ENCODE peak calls at places on chromosomes 13 and 19, in ten cellular contexts. One of them, this sample, is unnamed.

GRCh38 chr13:19561585-19561984 is 253 bp upstream of the TPTE2 start:
- DNase-seq in substantia nigra: no peak
- DNase-seq in WERI-Rb-1: no peak
- DNase-seq in NCI-H345: no peak
- DNase-seq in amniotic epithelial cell: no peak
- DNase-seq in COR-L47: no peak
- DNase-seq in neural progenitor cell: no peak
- DNase-seq in stimulated activated CD4-positive, alpha-beta T cell treated with anti-CD3 and anti-CD28 coated beads, Interleukin-15, amount 100 ng/mL, for 1 hour: no peak
- DNase-seq in H54: no peak
- DNase-seq in GM04503: no peak
- DNase-seq in this sample: no peak

GRCh38 chr19:33390908-33391630 is 17.6 kb downstream of the CEBPG start:
- DNase-seq in COR-L47: no peak
- DNase-seq in neural progenitor cell: no peak
- DNase-seq in stimulated activated CD4-positive, alpha-beta T cell treated with anti-CD3 and anti-CD28 coated beads, Interleukin-15, amount 100 ng/mL, for 1 hour: no peak
- DNase-seq in H54: no peak
- DNase-seq in GM04503: no peak
- DNase-seq in NCI-H345: no peak
- DNase-seq in substantia nigra: no peak
- DNase-seq in WERI-Rb-1: no peak
- DNase-seq in amniotic epithelial cell: no peak
- DNase-seq in this sample: no peak

GRCh38 chr13:63948045-63948444 is 2532.4 kb upstream of the PCDH20 start:
- DNase-seq in substantia nigra: no peak
- DNase-seq in NCI-H345: no peak
- DNase-seq in COR-L47: no peak
- DNase-seq in GM04503: no peak
- DNase-seq in amniotic epithelial cell: no peak
- DNase-seq in stimulated activated CD4-positive, alpha-beta T cell treated with anti-CD3 and anti-CD28 coated beads, Interleukin-15, amount 100 ng/mL, for 1 hour: no peak
- DNase-seq in WERI-Rb-1: no peak
- DNase-seq in neural progenitor cell: no peak
- DNase-seq in H54: no peak
- DNase-seq in this sample: no peak

GRCh38 chr19:29259153-29259552 is 46.2 kb upstream of the UQCRFS1 start:
- DNase-seq in NCI-H345: peak
- DNase-seq in COR-L47: no peak
- DNase-seq in substantia nigra: no peak
- DNase-seq in WERI-Rb-1: peak
- DNase-seq in stimulated activated CD4-positive, alpha-beta T cell treated with anti-CD3 and anti-CD28 coated beads, Interleukin-15, amount 100 ng/mL, for 1 hour: no peak
- DNase-seq in H54: no peak
- DNase-seq in amniotic epithelial cell: no peak
- DNase-seq in GM04503: no peak
- DNase-seq in neural progenitor cell: peak
- DNase-seq in this sample: no peak

GRCh38 chr13:110398564-110399507 is 91.8 kb downstream of the COL4A2 start:
- DNase-seq in GM04503: no peak
- DNase-seq in NCI-H345: no peak
- DNase-seq in substantia nigra: no peak
- DNase-seq in amniotic epithelial cell: peak
- DNase-seq in stimulated activated CD4-positive, alpha-beta T cell treated with anti-CD3 and anti-CD28 coated beads, Interleukin-15, amount 100 ng/mL, for 1 hour: no peak
- DNase-seq in H54: no peak
- DNase-seq in COR-L47: no peak
- DNase-seq in neural progenitor cell: no peak
- DNase-seq in WERI-Rb-1: no peak
- DNase-seq in this sample: no peak

GRCh38 chr19:10295305-10295846 is 5.6 kb downstream of the ICAM5 start:
- DNase-seq in GM04503: no peak
- DNase-seq in amniotic epithelial cell: peak
- DNase-seq in NCI-H345: no peak
- DNase-seq in WERI-Rb-1: no peak
- DNase-seq in COR-L47: no peak
- DNase-seq in substantia nigra: no peak
- DNase-seq in stimulated activated CD4-positive, alpha-beta T cell treated with anti-CD3 and anti-CD28 coated beads, Interleukin-15, amount 100 ng/mL, for 1 hour: no peak
- DNase-seq in H54: no peak
- DNase-seq in neural progenitor cell: peak
- DNase-seq in this sample: peak

GRCh38 chr19:15112385-15112784 is 5.2 kb downstream of the SYDE1 start:
- DNase-seq in H54: no peak
- DNase-seq in substantia nigra: no peak
- DNase-seq in neural progenitor cell: no peak
- DNase-seq in NCI-H345: no peak
- DNase-seq in GM04503: no peak
- DNase-seq in amniotic epithelial cell: peak
- DNase-seq in stimulated activated CD4-positive, alpha-beta T cell treated with anti-CD3 and anti-CD28 coated beads, Interleukin-15, amount 100 ng/mL, for 1 hour: no peak
- DNase-seq in WERI-Rb-1: no peak
- DNase-seq in COR-L47: no peak
- DNase-seq in this sample: no peak

GRCh38 chr19:9935409-9936062 is 779 bp downstream of the OLFM2 start:
- DNase-seq in NCI-H345: no peak
- DNase-seq in stimulated activated CD4-positive, alpha-beta T cell treated with anti-CD3 and anti-CD28 coated beads, Interleukin-15, amount 100 ng/mL, for 1 hour: no peak
- DNase-seq in H54: no peak
- DNase-seq in WERI-Rb-1: no peak
- DNase-seq in neural progenitor cell: peak
- DNase-seq in substantia nigra: no peak
- DNase-seq in amniotic epithelial cell: no peak
- DNase-seq in GM04503: no peak
- DNase-seq in COR-L47: no peak
- DNase-seq in this sample: no peak

GRCh38 chr13:93226623-93227279 is at the start of gene GPC6:
- DNase-seq in COR-L47: peak
- DNase-seq in WERI-Rb-1: peak
- DNase-seq in H54: peak
- DNase-seq in amniotic epithelial cell: peak
- DNase-seq in substantia nigra: no peak
- DNase-seq in stimulated activated CD4-positive, alpha-beta T cell treated with anti-CD3 and anti-CD28 coated beads, Interleukin-15, amount 100 ng/mL, for 1 hour: no peak
- DNase-seq in GM04503: peak
- DNase-seq in NCI-H345: peak
- DNase-seq in neural progenitor cell: peak
- DNase-seq in this sample: peak

GRCh38 chr13:43200736-43201135 is 177.3 kb downstream of the DNAJC15 start:
- DNase-seq in neural progenitor cell: no peak
- DNase-seq in amniotic epithelial cell: no peak
- DNase-seq in stimulated activated CD4-positive, alpha-beta T cell treated with anti-CD3 and anti-CD28 coated beads, Interleukin-15, amount 100 ng/mL, for 1 hour: no peak
- DNase-seq in GM04503: no peak
- DNase-seq in WERI-Rb-1: no peak
- DNase-seq in substantia nigra: no peak
- DNase-seq in COR-L47: no peak
- DNase-seq in NCI-H345: no peak
- DNase-seq in H54: no peak
- DNase-seq in this sample: no peak

GRCh38 chr13:27442071-27442647 is 8.2 kb downstream of the MTIF3 start:
- DNase-seq in substantia nigra: no peak
- DNase-seq in NCI-H345: no peak
- DNase-seq in H54: no peak
- DNase-seq in COR-L47: no peak
- DNase-seq in neural progenitor cell: no peak
- DNase-seq in WERI-Rb-1: no peak
- DNase-seq in amniotic epithelial cell: peak
- DNase-seq in stimulated activated CD4-positive, alpha-beta T cell treated with anti-CD3 and anti-CD28 coated beads, Interleukin-15, amount 100 ng/mL, for 1 hour: peak
- DNase-seq in GM04503: no peak
- DNase-seq in this sample: no peak

GRCh38 chr19:38869836-38870607 is 8.1 kb downstream of the RINL start:
- DNase-seq in stimulated activated CD4-positive, alpha-beta T cell treated with anti-CD3 and anti-CD28 coated beads, Interleukin-15, amount 100 ng/mL, for 1 hour: peak
- DNase-seq in substantia nigra: no peak
- DNase-seq in GM04503: no peak
- DNase-seq in WERI-Rb-1: no peak
- DNase-seq in COR-L47: no peak
- DNase-seq in NCI-H345: peak
- DNase-seq in neural progenitor cell: peak
- DNase-seq in amniotic epithelial cell: peak
- DNase-seq in H54: no peak
- DNase-seq in this sample: peak

GRCh38 chr19:42068756-42069571 is 1.0 kb downstream of the GRIK5 start:
- DNase-seq in WERI-Rb-1: peak
- DNase-seq in GM04503: no peak
- DNase-seq in COR-L47: peak
- DNase-seq in H54: no peak
- DNase-seq in stimulated activated CD4-positive, alpha-beta T cell treated with anti-CD3 and anti-CD28 coated beads, Interleukin-15, amount 100 ng/mL, for 1 hour: no peak
- DNase-seq in neural progenitor cell: peak
- DNase-seq in amniotic epithelial cell: no peak
- DNase-seq in NCI-H345: no peak
- DNase-seq in substantia nigra: no peak
- DNase-seq in this sample: no peak

GRCh38 chr13:106919638-106920037 is 351.7 kb upstream of the ARGLU1 start:
- DNase-seq in H54: no peak
- DNase-seq in substantia nigra: no peak
- DNase-seq in WERI-Rb-1: no peak
- DNase-seq in GM04503: no peak
- DNase-seq in neural progenitor cell: peak
- DNase-seq in amniotic epithelial cell: peak
- DNase-seq in stimulated activated CD4-positive, alpha-beta T cell treated with anti-CD3 and anti-CD28 coated beads, Interleukin-15, amount 100 ng/mL, for 1 hour: no peak
- DNase-seq in COR-L47: no peak
- DNase-seq in NCI-H345: no peak
- DNase-seq in this sample: no peak

GRCh38 chr19:29596885-29597525 is 9.1 kb upstream of the POP4 start:
- DNase-seq in neural progenitor cell: peak
- DNase-seq in H54: no peak
- DNase-seq in NCI-H345: peak
- DNase-seq in substantia nigra: no peak
- DNase-seq in amniotic epithelial cell: no peak
- DNase-seq in GM04503: no peak
- DNase-seq in COR-L47: peak
- DNase-seq in stimulated activated CD4-positive, alpha-beta T cell treated with anti-CD3 and anti-CD28 coated beads, Interleukin-15, amount 100 ng/mL, for 1 hour: no peak
- DNase-seq in WERI-Rb-1: peak
- DNase-seq in this sample: no peak

GRCh38 chr13:87274209-87274819 is 396.9 kb upstream of the SLITRK5 start:
- DNase-seq in GM04503: no peak
- DNase-seq in substantia nigra: no peak
- DNase-seq in amniotic epithelial cell: peak
- DNase-seq in WERI-Rb-1: peak
- DNase-seq in neural progenitor cell: peak
- DNase-seq in COR-L47: peak
- DNase-seq in H54: peak
- DNase-seq in stimulated activated CD4-positive, alpha-beta T cell treated with anti-CD3 and anti-CD28 coated beads, Interleukin-15, amount 100 ng/mL, for 1 hour: no peak
- DNase-seq in NCI-H345: peak
- DNase-seq in this sample: peak

GRCh38 chr19:387777-388176 is 21.2 kb downstream of the C2CD4C start:
- DNase-seq in neural progenitor cell: no peak
- DNase-seq in WERI-Rb-1: no peak
- DNase-seq in GM04503: no peak
- DNase-seq in COR-L47: no peak
- DNase-seq in amniotic epithelial cell: no peak
- DNase-seq in H54: no peak
- DNase-seq in NCI-H345: no peak
- DNase-seq in stimulated activated CD4-positive, alpha-beta T cell treated with anti-CD3 and anti-CD28 coated beads, Interleukin-15, amount 100 ng/mL, for 1 hour: no peak
- DNase-seq in substantia nigra: no peak
- DNase-seq in this sample: no peak

GRCh38 chr13:36131215-36131930 is at the start of gene DCLK1:
- DNase-seq in COR-L47: peak
- DNase-seq in amniotic epithelial cell: no peak
- DNase-seq in GM04503: no peak
- DNase-seq in substantia nigra: no peak
- DNase-seq in NCI-H345: peak
- DNase-seq in WERI-Rb-1: peak
- DNase-seq in H54: no peak
- DNase-seq in neural progenitor cell: peak
- DNase-seq in stimulated activated CD4-positive, alpha-beta T cell treated with anti-CD3 and anti-CD28 coated beads, Interleukin-15, amount 100 ng/mL, for 1 hour: no peak
- DNase-seq in this sample: peak

GRCh38 chr13:89380101-89380500 is 1708.9 kb downstream of the SLITRK5 start:
- DNase-seq in H54: no peak
- DNase-seq in GM04503: no peak
- DNase-seq in stimulated activated CD4-positive, alpha-beta T cell treated with anti-CD3 and anti-CD28 coated beads, Interleukin-15, amount 100 ng/mL, for 1 hour: no peak
- DNase-seq in COR-L47: peak
- DNase-seq in WERI-Rb-1: no peak
- DNase-seq in amniotic epithelial cell: no peak
- DNase-seq in NCI-H345: no peak
- DNase-seq in substantia nigra: no peak
- DNase-seq in neural progenitor cell: no peak
- DNase-seq in this sample: no peak

GRCh38 chr19:56566904-56567273 is 379 bp upstream of the ZNF470 start:
- DNase-seq in NCI-H345: peak
- DNase-seq in H54: no peak
- DNase-seq in stimulated activated CD4-positive, alpha-beta T cell treated with anti-CD3 and anti-CD28 coated beads, Interleukin-15, amount 100 ng/mL, for 1 hour: peak
- DNase-seq in WERI-Rb-1: peak
- DNase-seq in neural progenitor cell: no peak
- DNase-seq in COR-L47: no peak
- DNase-seq in substantia nigra: no peak
- DNase-seq in GM04503: no peak
- DNase-seq in amniotic epithelial cell: no peak
- DNase-seq in this sample: peak

GRCh38 chr13:107144432-107144831 is 576.5 kb upstream of the ARGLU1 start:
- DNase-seq in NCI-H345: no peak
- DNase-seq in amniotic epithelial cell: peak
- DNase-seq in stimulated activated CD4-positive, alpha-beta T cell treated with anti-CD3 and anti-CD28 coated beads, Interleukin-15, amount 100 ng/mL, for 1 hour: no peak
- DNase-seq in H54: no peak
- DNase-seq in COR-L47: no peak
- DNase-seq in GM04503: no peak
- DNase-seq in WERI-Rb-1: no peak
- DNase-seq in neural progenitor cell: no peak
- DNase-seq in substantia nigra: no peak
- DNase-seq in this sample: no peak